ENCODE peak calls at places on chromosome X, in ten cellular contexts. E is glomerular endothelial cell; X is activated naive CD8-positive, alpha-beta T cell treated with anti-CD3 and anti-CD28 coated beads, Interleukin-2, amount 50 U/mL, for 16 hours; R is left lobe of liver; Q is kidney glomerular epithelial cell; Z is coronary artery; D is choroid plexus epithelial cell; H is glutamatergic neuron; W is activated CD8-positive, alpha-beta memory T cell treated with anti-CD3 and anti-CD28 coated beads for 1 hour; N is ecto neural progenitor cell. A is an unnamed sample.

GRCh38 chrX:23901065-23901464 is 6.7 kb downstream of the APOO start:
- DNase-seq in W (no peak), Q (peak; percentile 49), X (no peak), H (no peak), D (peak; percentile 86), N (no peak), E (no peak), R (no peak), Z (no peak), A (no peak)

GRCh38 chrX:38985375-38985774 is 184.1 kb downstream of the MID1IP1 start:
- DNase-seq in D (peak; percentile 30), X (no peak), H (no peak), Z (no peak), Q (no peak), E (no peak), R (no peak), N (no peak), W (no peak), A (peak; percentile 75)

GRCh38 chrX:151621422-151621821 is 57.9 kb downstream of the PASD1 start:
- DNase-seq in Z (no peak), Q (no peak), E (no peak), W (no peak), R (no peak), X (no peak), N (no peak), D (no peak), H (no peak), A (no peak)

GRCh38 chrX:42149786-42150185 is 226.4 kb upstream of the CASK start:
- DNase-seq in Q (no peak), D (peak; percentile 50), Z (no peak), N (no peak), H (no peak), E (no peak), R (no peak), X (no peak), W (no peak), A (no peak)

GRCh38 chrX:8067754-8068469 is 103.2 kb downstream of the VCX2 start:
- DNase-seq in W (no peak), Z (no peak), N (no peak), Q (no peak), D (no peak), R (no peak), E (no peak), X (no peak), H (no peak), A (no peak)

GRCh38 chrX:47621851-47622250 is 2.2 kb upstream of the SYN1 start:
- DNase-seq in R (no peak), X (no peak), H (no peak), W (no peak), N (no peak), E (no peak), Z (peak; percentile 9), Q (no peak), D (no peak), A (no peak)

GRCh38 chrX:152853986-152854385 is 23.1 kb downstream of the NSDHL start:
- DNase-seq in N (no peak), R (no peak), D (no peak), W (no peak), E (no peak), H (no peak), X (no peak), Q (no peak), Z (no peak), A (no peak)

GRCh38 chrX:70421618-70422017 is 1.5 kb upstream of the GDPD2 start:
- DNase-seq in Z (no peak), R (no peak), X (no peak), W (no peak), D (no peak), H (no peak), E (no peak), N (no peak), Q (no peak), A (no peak)

GRCh38 chrX:149513713-149514427 is 8.8 kb upstream of the IDS start:
- DNase-seq in Z (no peak), E (no peak), H (no peak), D (no peak), W (no peak), Q (no peak), R (no peak), N (no peak), X (no peak), A (no peak)

GRCh38 chrX:20454117-20454516 is 187.4 kb upstream of the RPS6KA3 start:
- DNase-seq in Z (no peak), W (no peak), E (no peak), X (no peak), R (no peak), D (peak; percentile 5), Q (no peak), N (no peak), H (no peak), A (no peak)

GRCh38 chrX:17549005-17549685 is 174.1 kb downstream of the NHS start:
- DNase-seq in N (no peak), H (no peak), D (no peak), Q (no peak), E (no peak), X (no peak), R (no peak), Z (no peak), W (no peak), A (no peak)

GRCh38 chrX:141760761-141761160 is 62.2 kb upstream of the SPANXD start:
- DNase-seq in H (no peak), E (no peak), N (no peak), X (no peak), D (peak; percentile 2), R (no peak), Z (no peak), W (no peak), Q (peak; percentile 4), A (no peak)

GRCh38 chrX:1749499-1749898 is 134.6 kb downstream of the ASMT start:
- DNase-seq in E (no peak), Q (no peak), Z (no peak), W (no peak), R (no peak), X (no peak), N (no peak), D (no peak), H (no peak), A (no peak)

GRCh38 chrX:22314692-22315091 is 42.0 kb downstream of the CBLL2 start:
- DNase-seq in X (no peak), W (no peak), Z (no peak), H (peak; percentile 14), N (no peak), R (no peak), Q (no peak), D (peak; percentile 19), E (no peak), A (no peak)

GRCh38 chrX:71454222-71454621 is 78.7 kb upstream of the OGT start:
- DNase-seq in H (no peak), W (no peak), Q (no peak), Z (no peak), X (no peak), N (no peak), E (no peak), R (no peak), D (peak; percentile 42), A (no peak)

GRCh38 chrX:117508021-117508420 is 608.6 kb downstream of the KLHL13 start:
- DNase-seq in D (no peak), Z (no peak), Q (no peak), X (no peak), R (no peak), E (no peak), W (no peak), N (no peak), H (no peak), A (no peak)

GRCh38 chrX:155313766-155314165 is 20.6 kb downstream of the CLIC2 start:
- DNase-seq in N (no peak), R (no peak), Q (no peak), D (no peak), W (no peak), X (no peak), Z (no peak), E (no peak), H (no peak), A (no peak)

GRCh38 chrX:151982217-151982616 is 7.7 kb upstream of the GABRE start:
- DNase-seq in W (no peak), Q (no peak), X (no peak), D (peak; percentile 72), R (no peak), Z (no peak), E (no peak), N (no peak), H (no peak), A (no peak)

GRCh38 chrX:69280956-69281355 is 115.7 kb upstream of the PJA1 start:
- DNase-seq in R (peak; percentile 46), D (no peak), W (no peak), X (no peak), N (no peak), H (no peak), Z (no peak), Q (no peak), E (no peak), A (no peak)

GRCh38 chrX:427812-428725 is 41.4 kb upstream of the PPP2R3B start:
- DNase-seq in W (no peak), Q (peak; percentile 5), X (no peak), E (no peak), D (peak; percentile 41), Z (no peak), R (no peak), N (peak; percentile 79), H (peak; percentile 74), A (peak; percentile 39)

GRCh38 chrX:103608305-103608963 is 671 bp downstream of the TCEAL3 start:
- DNase-seq in Q (no peak), N (peak; percentile 53), E (no peak), W (no peak), X (no peak), R (no peak), H (no peak), D (no peak), Z (no peak), A (no peak)

GRCh38 chrX:41559662-41560061 is 112.5 kb downstream of the NYX start:
- DNase-seq in X (no peak), H (no peak), N (no peak), W (no peak), E (no peak), D (peak; percentile 87), R (no peak), Q (peak; percentile 64), Z (no peak), A (no peak)

GRCh38 chrX:110346681-110347080 is 12.0 kb upstream of the RTL9 start:
- DNase-seq in R (no peak), X (no peak), Q (no peak), D (peak; percentile 33), Z (no peak), N (peak; percentile 43), E (no peak), H (peak; percentile 10), W (no peak), A (no peak)

GRCh38 chrX:112822892-112823291 is 17.7 kb downstream of the AMOT start:
- DNase-seq in N (no peak), X (no peak), Z (no peak), D (no peak), E (no peak), R (no peak), H (no peak), W (no peak), Q (no peak), A (no peak)

GRCh38 chrX:15188039-15188438 is 81.8 kb downstream of the ASB9 start:
- DNase-seq in N (no peak), E (no peak), R (no peak), Z (no peak), W (no peak), Q (no peak), X (no peak), H (no peak), D (no peak), A (no peak)

GRCh38 chrX:38654302-38654701 is 93.0 kb downstream of the TSPAN7 start:
- DNase-seq in Q (peak; percentile 4), Z (no peak), R (no peak), H (no peak), N (no peak), E (peak; percentile 7), D (peak; percentile 63), X (no peak), W (no peak), A (peak; percentile 8)

GRCh38 chrX:84724576-84724975 is 222.3 kb upstream of the HDX start:
- DNase-seq in H (no peak), N (no peak), Q (no peak), R (no peak), D (peak; percentile 2), Z (no peak), E (no peak), X (no peak), W (no peak), A (no peak)

GRCh38 chrX:40165206-40165605 is 67.4 kb upstream of the BCOR start:
- DNase-seq in D (no peak), H (no peak), W (no peak), Q (no peak), X (no peak), R (no peak), Z (no peak), N (no peak), E (no peak), A (no peak)

A was measured in OCI-LY7.